ENCODE peak calls at places on chromosomes 11 and 22, in eight cellular contexts. O is dorsolateral prefrontal cortex, T is epithelial cell of esophagus, I is Peyer's patch, P is progenitor cell of endocrine pancreas, V is pancreas, G is left ventricle myocardium inferior, D is mucosa of descending colon. L is an unnamed sample.

GRCh38 chr11:113475160-113475761 is at the start of gene DRD2:
- DNase-seq in O (no peak), T (peak), I (no peak), P (peak), V (no peak), G (no peak), D (no peak), L (no peak)

GRCh38 chr11:112797072-112797471 is 164.1 kb upstream of the NCAM1 start:
- DNase-seq in O (no peak), T (no peak), I (no peak), P (no peak), V (no peak), G (no peak), D (no peak), L (no peak)

GRCh38 chr11:30560345-30561106 is 25.6 kb downstream of the MPPED2 start:
- DNase-seq in O (no peak), T (no peak), I (no peak), P (no peak), V (no peak), G (no peak), D (no peak), L (no peak)

GRCh38 chr11:67117667-67118058 is 1.4 kb upstream of the KDM2A start:
- DNase-seq in O (peak), T (no peak), I (peak), P (no peak), V (peak), G (peak), D (peak), L (no peak)

GRCh38 chr11:113245216-113245615 is 69.2 kb upstream of the TTC12 start:
- DNase-seq in O (no peak), T (no peak), I (no peak), P (no peak), V (no peak), G (no peak), D (no peak), L (no peak)

GRCh38 chr11:113904379-113905101 is at the start of gene HTR3B:
- DNase-seq in O (peak), T (no peak), I (no peak), P (no peak), V (no peak), G (no peak), D (no peak), L (no peak)

GRCh38 chr11:208177-208916 is 839 bp downstream of the RIC8A start:
- DNase-seq in O (peak), T (peak), I (peak), P (peak), V (peak), G (peak), D (peak), L (peak)

GRCh38 chr11:86999859-87000753 is 37.6 kb upstream of the TMEM135 start:
- DNase-seq in O (no peak), T (peak), I (no peak), P (no peak), V (no peak), G (no peak), D (no peak), L (no peak)

GRCh38 chr22:21446827-21447690 is 20.1 kb upstream of the TMEM191C start:
- DNase-seq in O (peak), T (no peak), I (peak), P (no peak), V (peak), G (no peak), D (peak), L (no peak)

GRCh38 chr11:118911113-118911879 is 14.4 kb downstream of the BCL9L start:
- DNase-seq in O (no peak), T (peak), I (peak), P (no peak), V (no peak), G (no peak), D (peak), L (no peak)

GRCh38 chr22:50105529-50106100 is 15.8 kb downstream of the MOV10L1 start:
- DNase-seq in O (no peak), T (peak), I (peak), P (no peak), V (no peak), G (no peak), D (no peak), L (peak)

GRCh38 chr11:86592659-86593451 is 79.6 kb downstream of the ME3 start:
- DNase-seq in O (no peak), T (peak), I (peak), P (no peak), V (peak), G (no peak), D (peak), L (peak)

GRCh38 chr11:6362185-6362867 is 27.9 kb upstream of the SMPD1 start:
- DNase-seq in O (no peak), T (peak), I (no peak), P (no peak), V (peak), G (peak), D (no peak), L (no peak)

GRCh38 chr11:97893612-97894011 is 1127.1 kb upstream of the CNTN5 start:
- DNase-seq in O (no peak), T (no peak), I (no peak), P (no peak), V (no peak), G (no peak), D (no peak), L (no peak)

GRCh38 chr22:26890870-26891269 is 233.5 kb downstream of the MIAT start:
- DNase-seq in O (no peak), T (peak), I (no peak), P (no peak), V (no peak), G (no peak), D (no peak), L (no peak)

GRCh38 chr22:34914871-34915270 is 151.1 kb upstream of the ISX start:
- DNase-seq in O (no peak), T (no peak), I (no peak), P (no peak), V (no peak), G (no peak), D (no peak), L (no peak)

GRCh38 chr11:26011474-26011873 is 320.5 kb upstream of the ANO3 start:
- DNase-seq in O (no peak), T (no peak), I (no peak), P (no peak), V (no peak), G (no peak), D (no peak), L (no peak)

GRCh38 chr22:46763051-46763705 is 728 bp downstream of the TBC1D22A start:
- DNase-seq in O (no peak), T (no peak), I (peak), P (no peak), V (no peak), G (peak), D (peak), L (peak)

GRCh38 chr11:68254421-68254820 is 17.4 kb downstream of the C11orf24 start:
- DNase-seq in O (no peak), T (no peak), I (no peak), P (no peak), V (no peak), G (no peak), D (no peak), L (no peak)

GRCh38 chr11:62120466-62120865 is 3.3 kb upstream of the INCENP start:
- DNase-seq in O (no peak), T (no peak), I (no peak), P (no peak), V (no peak), G (no peak), D (no peak), L (no peak)

GRCh38 chr11:7573558-7574296 is 59.9 kb downstream of the PPFIBP2 start:
- DNase-seq in O (no peak), T (no peak), I (peak), P (no peak), V (no peak), G (no peak), D (peak), L (no peak)

GRCh38 chr22:24247564-24248344 is 2.9 kb upstream of the GGT5 start:
- DNase-seq in O (peak), T (peak), I (peak), P (peak), V (peak), G (peak), D (peak), L (peak)

GRCh38 chr11:1733009-1733715 is 17.2 kb downstream of the IFITM10 start:
- DNase-seq in O (peak), T (no peak), I (peak), P (no peak), V (no peak), G (no peak), D (no peak), L (no peak)

GRCh38 chr22:45170001-45170466 is 6.3 kb downstream of the NUP50 start:
- DNase-seq in O (no peak), T (peak), I (no peak), P (no peak), V (no peak), G (no peak), D (no peak), L (no peak)

GRCh38 chr22:19612866-19613572 is 88.8 kb upstream of the CLDN5 start:
- DNase-seq in O (no peak), T (no peak), I (no peak), P (no peak), V (no peak), G (no peak), D (no peak), L (no peak)

GRCh38 chr22:19844423-19845368 is 10.0 kb downstream of the GNB1L start:
- DNase-seq in O (peak), T (peak), I (no peak), P (no peak), V (no peak), G (peak), D (no peak), L (no peak)

GRCh38 chr11:12772324-12772723 is 98.1 kb downstream of the TEAD1 start:
- DNase-seq in O (no peak), T (no peak), I (no peak), P (no peak), V (no peak), G (no peak), D (no peak), L (no peak)

GRCh38 chr22:21650823-21651520 is 8.9 kb downstream of the SDF2L1 start:
- DNase-seq in O (no peak), T (no peak), I (no peak), P (no peak), V (no peak), G (no peak), D (no peak), L (no peak)

GRCh38 chr11:115699733-115700132 is 195.5 kb upstream of the CADM1 start:
- DNase-seq in O (no peak), T (no peak), I (no peak), P (no peak), V (no peak), G (no peak), D (no peak), L (no peak)

GRCh38 chr11:110349109-110349996 is 52.9 kb upstream of the RDX start:
- DNase-seq in O (no peak), T (no peak), I (no peak), P (no peak), V (no peak), G (no peak), D (no peak), L (peak)

GRCh38 chr11:8934735-8935478 is 2.2 kb upstream of the C11orf16 start:
- DNase-seq in O (no peak), T (peak), I (no peak), P (no peak), V (no peak), G (no peak), D (no peak), L (no peak)

GRCh38 chr22:42993651-42994275 is 21.2 kb downstream of the PACSIN2 start:
- DNase-seq in O (no peak), T (peak), I (peak), P (no peak), V (no peak), G (no peak), D (peak), L (no peak)

GRCh38 chr11:76236092-76237026 is 30.1 kb upstream of the WNT11 start:
- DNase-seq in O (peak), T (peak), I (peak), P (peak), V (no peak), G (peak), D (no peak), L (peak)

GRCh38 chr11:61639816-61640443 is 40.3 kb upstream of the DAGLA start:
- DNase-seq in O (no peak), T (peak), I (no peak), P (no peak), V (no peak), G (no peak), D (no peak), L (no peak)

GRCh38 chr11:95487391-95487790 is 256.4 kb upstream of the SESN3 start:
- DNase-seq in O (no peak), T (peak), I (peak), P (no peak), V (no peak), G (no peak), D (no peak), L (peak)

GRCh38 chr11:34558211-34558610 is 44.6 kb upstream of the ELF5 start:
- DNase-seq in O (no peak), T (peak), I (no peak), P (no peak), V (no peak), G (no peak), D (no peak), L (no peak)

GRCh38 chr11:121154473-121154872 is 53.4 kb downstream of the TECTA start:
- DNase-seq in O (no peak), T (no peak), I (no peak), P (no peak), V (no peak), G (no peak), D (no peak), L (no peak)

GRCh38 chr11:121157756-121158155 is 56.7 kb downstream of the TECTA start:
- DNase-seq in O (no peak), T (no peak), I (no peak), P (no peak), V (no peak), G (no peak), D (no peak), L (no peak)

GRCh38 chr11:121152764-121153163 is 51.7 kb downstream of the TECTA start:
- DNase-seq in O (no peak), T (no peak), I (no peak), P (no peak), V (no peak), G (no peak), D (no peak), L (no peak)

DNA sequence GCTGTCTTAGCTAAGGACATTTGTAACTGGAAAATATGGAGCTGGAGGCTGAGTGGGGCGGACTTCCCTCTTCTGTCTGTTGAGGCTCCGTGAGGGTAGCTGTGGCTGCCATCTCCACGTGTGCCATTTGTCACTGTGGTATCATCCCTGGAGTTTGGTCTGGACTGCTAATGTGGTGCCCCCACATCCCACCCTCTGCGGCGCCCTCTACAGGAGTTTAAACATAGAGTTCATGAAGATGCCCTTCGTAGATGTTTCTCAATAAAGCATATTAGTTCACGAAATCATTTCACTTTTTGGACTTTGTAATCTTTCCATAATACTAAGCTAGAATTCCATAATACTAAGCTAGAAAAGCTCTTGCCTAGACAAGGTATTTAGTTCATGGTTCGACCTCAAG is 52.4 kb downstream of the TECTA start:
- DNase-seq in O (no peak), T (no peak), I (no peak), P (no peak), V (no peak), G (no peak), D (no peak), L (no peak)
- TF ChIP-seq CTCF in O (no peak), T (no peak), I (no peak), P (no peak), V (no peak), G (no peak), D (no peak), L (no peak)

GRCh38 chr11:15991174-15991655 is 365.1 kb downstream of the SOX6 start:
- DNase-seq in O (no peak), T (no peak), I (no peak), P (no peak), V (no peak), G (no peak), D (no peak), L (no peak)

GRCh38 chr11:15985863-15986139 is 370.5 kb downstream of the SOX6 start:
- DNase-seq in O (no peak), T (no peak), I (no peak), P (no peak), V (no peak), G (no peak), D (no peak), L (no peak)

GRCh38 chr11:15987044-15987443 is 369.3 kb downstream of the SOX6 start:
- DNase-seq in O (no peak), T (no peak), I (no peak), P (no peak), V (no peak), G (no peak), D (no peak), L (no peak)

GRCh38 chr11:15989685-15990084 is 366.7 kb downstream of the SOX6 start:
- DNase-seq in O (no peak), T (no peak), I (no peak), P (no peak), V (no peak), G (no peak), D (no peak), L (no peak)

GRCh38 chr11:15988693-15989231 is 367.6 kb downstream of the SOX6 start:
- DNase-seq in O (no peak), T (no peak), I (no peak), P (no peak), V (no peak), G (no peak), D (no peak), L (no peak)
- TF ChIP-seq CTCF in O (no peak), T (peak), I (no peak), P (peak), V (no peak), G (peak), D (no peak), L (no peak)

GRCh38 chr11:65741185-65741584 is 20.6 kb upstream of the RNASEH2C start:
- DNase-seq in O (no peak), T (no peak), I (no peak), P (no peak), V (no peak), G (no peak), D (no peak), L (no peak)

GRCh38 chr11:65742353-65742752 is 21.8 kb upstream of the RNASEH2C start:
- DNase-seq in O (no peak), T (no peak), I (no peak), P (no peak), V (no peak), G (no peak), D (no peak), L (no peak)

GRCh38 chr11:65744699-65745042 is 24.1 kb upstream of the RNASEH2C start:
- DNase-seq in O (no peak), T (no peak), I (no peak), P (no peak), V (no peak), G (no peak), D (no peak), L (no peak)

GRCh38 chr11:65745049-65745448 is 24.5 kb upstream of the RNASEH2C start:
- DNase-seq in O (no peak), T (no peak), I (no peak), P (no peak), V (no peak), G (no peak), D (no peak), L (no peak)

DNA sequence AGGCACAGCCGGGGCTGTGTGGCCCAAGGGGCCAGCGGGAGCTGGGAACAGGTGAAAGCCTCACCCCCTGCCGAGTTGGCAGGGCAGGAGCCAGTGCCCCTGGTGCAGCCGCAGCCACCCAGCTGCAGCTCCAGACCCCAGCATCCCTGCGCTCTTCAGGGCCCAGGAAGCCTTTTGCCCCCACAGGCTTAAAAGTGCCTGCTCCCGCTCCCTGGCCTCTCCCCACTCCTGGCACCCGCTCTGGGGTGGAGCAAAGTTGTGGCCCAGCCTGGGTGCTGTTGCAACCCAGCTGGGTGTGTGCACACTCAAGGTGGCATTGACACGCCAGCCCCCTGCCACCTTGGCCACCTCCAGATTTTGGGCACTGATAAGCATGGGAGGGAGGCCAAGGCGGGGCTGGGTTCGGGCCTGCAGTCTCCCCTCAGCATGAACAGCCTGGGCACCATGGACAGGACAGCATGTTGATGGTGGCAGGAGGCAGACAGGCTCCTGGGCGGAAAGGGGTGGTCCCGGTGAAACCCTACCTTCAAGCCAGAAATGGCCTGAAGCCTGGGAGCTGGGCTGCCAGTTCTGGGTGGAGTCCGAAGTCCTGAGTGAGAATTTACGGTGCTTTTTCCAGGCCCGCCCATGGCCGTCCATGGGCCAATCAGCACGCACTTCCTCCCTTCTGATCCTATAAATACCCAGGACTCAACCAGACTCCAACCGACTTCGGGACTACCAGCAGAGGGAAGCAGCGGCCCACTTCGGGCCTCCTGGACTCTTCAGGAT is 23.5 kb upstream of the RNASEH2C start:
- DNase-seq in O (no peak), T (peak), I (peak), P (no peak), V (peak), G (no peak), D (peak), L (no peak)
- TF ChIP-seq CTCF in O (no peak), T (peak), I (no peak), P (peak), V (no peak), G (peak), D (peak), L (no peak)

GRCh38 chr11:29019960-29020683 is 911.9 kb downstream of the METTL15 start:
- DNase-seq in O (no peak), T (peak), I (no peak), P (no peak), V (no peak), G (no peak), D (no peak), L (no peak)
- TF ChIP-seq CTCF in O (no peak), T (peak), I (no peak), P (peak), V (no peak), G (no peak), D (no peak), L (no peak)

GRCh38 chr22:39215430-39216142 is 29.2 kb downstream of the PDGFB start:
- DNase-seq in O (no peak), T (no peak), I (peak), P (no peak), V (no peak), G (no peak), D (no peak), L (no peak)
- TF ChIP-seq CTCF in O (no peak), T (peak), I (no peak), P (peak), V (no peak), G (peak), D (no peak), L (peak)

GRCh38 chr11:128886401-128887119 is 4.6 kb upstream of the KCNJ5 start:
- DNase-seq in O (no peak), T (peak), I (peak), P (no peak), V (peak), G (no peak), D (no peak), L (no peak)
- TF ChIP-seq CTCF in O (no peak), T (peak), I (no peak), P (peak), V (no peak), G (peak), D (no peak), L (no peak)